ENCODE peak calls at places on chromosomes 13 and 19, in six cellular contexts. One of them, this sample, is unnamed.

GRCh38 chr19:6070179-6071102 is 39.9 kb downstream of the RFX2 start:
- DNase-seq in mucosa of descending colon: no peak
- DNase-seq in GM23338: no peak
- DNase-seq in astrocyte of the cerebellum: no peak
- DNase-seq in mammary epithelial cell: no peak
- DNase-seq in heart right ventricle: no peak
- DNase-seq in this sample: no peak

GRCh38 chr19:6765738-6766356 is 1.4 kb downstream of the SH2D3A start:
- DNase-seq in mucosa of descending colon: peak; percentile 96
- DNase-seq in GM23338: peak; percentile 96
- DNase-seq in astrocyte of the cerebellum: no peak
- DNase-seq in mammary epithelial cell: peak; percentile 97
- DNase-seq in heart right ventricle: no peak
- DNase-seq in this sample: peak; percentile 44

GRCh38 chr19:1149259-1150045 is 24.6 kb downstream of the SBNO2 start:
- DNase-seq in mucosa of descending colon: no peak
- DNase-seq in GM23338: no peak
- DNase-seq in astrocyte of the cerebellum: no peak
- DNase-seq in mammary epithelial cell: no peak
- DNase-seq in heart right ventricle: no peak
- DNase-seq in this sample: no peak

GRCh38 chr19:44602071-44602470 is 11.3 kb upstream of the IGSF23 start:
- DNase-seq in mucosa of descending colon: peak; percentile 75
- DNase-seq in GM23338: no peak
- DNase-seq in astrocyte of the cerebellum: no peak
- DNase-seq in mammary epithelial cell: peak; percentile 75
- DNase-seq in heart right ventricle: no peak
- DNase-seq in this sample: peak; percentile 48

GRCh38 chr13:29956771-29957170 is 106.4 kb upstream of the UBL3 start:
- DNase-seq in mucosa of descending colon: no peak
- DNase-seq in GM23338: no peak
- DNase-seq in astrocyte of the cerebellum: no peak
- DNase-seq in mammary epithelial cell: no peak
- DNase-seq in heart right ventricle: no peak
- DNase-seq in this sample: no peak

GRCh38 chr13:99103536-99103935 is 97.1 kb upstream of the UBAC2 start:
- DNase-seq in mucosa of descending colon: no peak
- DNase-seq in GM23338: peak; percentile 27
- DNase-seq in astrocyte of the cerebellum: no peak
- DNase-seq in mammary epithelial cell: no peak
- DNase-seq in heart right ventricle: no peak
- DNase-seq in this sample: no peak

GRCh38 chr19:40279761-40280607 is 5.2 kb downstream of the AKT2 start:
- DNase-seq in mucosa of descending colon: no peak
- DNase-seq in GM23338: no peak
- DNase-seq in astrocyte of the cerebellum: no peak
- DNase-seq in mammary epithelial cell: no peak
- DNase-seq in heart right ventricle: no peak
- DNase-seq in this sample: no peak

GRCh38 chr19:17365361-17365760 is 11.8 kb downstream of the PLVAP start:
- DNase-seq in mucosa of descending colon: no peak
- DNase-seq in GM23338: no peak
- DNase-seq in astrocyte of the cerebellum: no peak
- DNase-seq in mammary epithelial cell: no peak
- DNase-seq in heart right ventricle: no peak
- DNase-seq in this sample: no peak

GRCh38 chr13:27261376-27261775 is 9.3 kb upstream of the RASL11A start:
- DNase-seq in mucosa of descending colon: no peak
- DNase-seq in GM23338: no peak
- DNase-seq in astrocyte of the cerebellum: no peak
- DNase-seq in mammary epithelial cell: no peak
- DNase-seq in heart right ventricle: no peak
- DNase-seq in this sample: no peak

GRCh38 chr13:111912991-111913781 is 153.8 kb upstream of the SOX1 start:
- DNase-seq in mucosa of descending colon: no peak
- DNase-seq in GM23338: no peak
- DNase-seq in astrocyte of the cerebellum: no peak
- DNase-seq in mammary epithelial cell: no peak
- DNase-seq in heart right ventricle: no peak
- DNase-seq in this sample: no peak

GRCh38 chr13:23833733-23834611 is 55.2 kb downstream of the MIPEP start:
- DNase-seq in mucosa of descending colon: no peak
- DNase-seq in GM23338: peak; percentile 27
- DNase-seq in astrocyte of the cerebellum: no peak
- DNase-seq in mammary epithelial cell: no peak
- DNase-seq in heart right ventricle: no peak
- DNase-seq in this sample: no peak

GRCh38 chr19:41666075-41666474 is 22.0 kb downstream of the CEACAM7 start:
- DNase-seq in mucosa of descending colon: no peak
- DNase-seq in GM23338: no peak
- DNase-seq in astrocyte of the cerebellum: no peak
- DNase-seq in mammary epithelial cell: no peak
- DNase-seq in heart right ventricle: no peak
- DNase-seq in this sample: no peak

GRCh38 chr13:36193151-36193855 is 21.1 kb downstream of the SOHLH2 start:
- DNase-seq in mucosa of descending colon: no peak
- DNase-seq in GM23338: no peak
- DNase-seq in astrocyte of the cerebellum: peak; percentile 27
- DNase-seq in mammary epithelial cell: peak; percentile 71
- DNase-seq in heart right ventricle: no peak
- DNase-seq in this sample: no peak

GRCh38 chr19:36030264-36031148 is 2.2 kb downstream of the CLIP3 start:
- DNase-seq in mucosa of descending colon: no peak
- DNase-seq in GM23338: peak; percentile 29
- DNase-seq in astrocyte of the cerebellum: no peak
- DNase-seq in mammary epithelial cell: peak; percentile 53
- DNase-seq in heart right ventricle: no peak
- DNase-seq in this sample: no peak

GRCh38 chr19:4678881-4679379 is 8.8 kb upstream of the MYDGF start:
- DNase-seq in mucosa of descending colon: no peak
- DNase-seq in GM23338: peak; percentile 98
- DNase-seq in astrocyte of the cerebellum: no peak
- DNase-seq in mammary epithelial cell: no peak
- DNase-seq in heart right ventricle: no peak
- DNase-seq in this sample: no peak

GRCh38 chr19:1076046-1076386 is 9.0 kb downstream of the ARHGAP45 start:
- DNase-seq in mucosa of descending colon: no peak
- DNase-seq in GM23338: no peak
- DNase-seq in astrocyte of the cerebellum: no peak
- DNase-seq in mammary epithelial cell: no peak
- DNase-seq in heart right ventricle: no peak
- DNase-seq in this sample: no peak

GRCh38 chr19:10104130-10104513 is 1.6 kb upstream of the ANGPTL6 start:
- DNase-seq in mucosa of descending colon: no peak
- DNase-seq in GM23338: no peak
- DNase-seq in astrocyte of the cerebellum: no peak
- DNase-seq in mammary epithelial cell: no peak
- DNase-seq in heart right ventricle: no peak
- DNase-seq in this sample: no peak

GRCh38 chr19:13240312-13241022 is 90.3 kb downstream of the IER2 start:
- DNase-seq in mucosa of descending colon: no peak
- DNase-seq in GM23338: no peak
- DNase-seq in astrocyte of the cerebellum: no peak
- DNase-seq in mammary epithelial cell: no peak
- DNase-seq in heart right ventricle: no peak
- DNase-seq in this sample: no peak

GRCh38 chr19:49533551-49534488 is 6.0 kb downstream of the RCN3 start:
- DNase-seq in mucosa of descending colon: peak; percentile 79
- DNase-seq in GM23338: peak; percentile 83
- DNase-seq in astrocyte of the cerebellum: no peak
- DNase-seq in mammary epithelial cell: peak; percentile 67
- DNase-seq in heart right ventricle: peak; percentile 72
- DNase-seq in this sample: no peak

GRCh38 chr19:56117376-56117884 is 3.7 kb downstream of the ZNF787 start:
- DNase-seq in mucosa of descending colon: no peak
- DNase-seq in GM23338: no peak
- DNase-seq in astrocyte of the cerebellum: no peak
- DNase-seq in mammary epithelial cell: no peak
- DNase-seq in heart right ventricle: no peak
- DNase-seq in this sample: no peak

GRCh38 chr19:56117889-56118288 is 3.2 kb downstream of the ZNF787 start:
- DNase-seq in mucosa of descending colon: no peak
- DNase-seq in GM23338: no peak
- DNase-seq in astrocyte of the cerebellum: no peak
- DNase-seq in mammary epithelial cell: no peak
- DNase-seq in heart right ventricle: no peak
- DNase-seq in this sample: no peak

GRCh38 chr19:56119585-56119978 is 1.5 kb downstream of the ZNF787 start:
- DNase-seq in mucosa of descending colon: peak; percentile 81
- DNase-seq in GM23338: no peak
- DNase-seq in astrocyte of the cerebellum: no peak
- DNase-seq in mammary epithelial cell: peak; percentile 32
- DNase-seq in heart right ventricle: no peak
- DNase-seq in this sample: no peak

GRCh38 chr19:56120002-56120370 is 1.1 kb downstream of the ZNF787 start:
- DNase-seq in mucosa of descending colon: no peak
- DNase-seq in GM23338: no peak
- DNase-seq in astrocyte of the cerebellum: no peak
- DNase-seq in mammary epithelial cell: no peak
- DNase-seq in heart right ventricle: no peak
- DNase-seq in this sample: no peak

DNA sequence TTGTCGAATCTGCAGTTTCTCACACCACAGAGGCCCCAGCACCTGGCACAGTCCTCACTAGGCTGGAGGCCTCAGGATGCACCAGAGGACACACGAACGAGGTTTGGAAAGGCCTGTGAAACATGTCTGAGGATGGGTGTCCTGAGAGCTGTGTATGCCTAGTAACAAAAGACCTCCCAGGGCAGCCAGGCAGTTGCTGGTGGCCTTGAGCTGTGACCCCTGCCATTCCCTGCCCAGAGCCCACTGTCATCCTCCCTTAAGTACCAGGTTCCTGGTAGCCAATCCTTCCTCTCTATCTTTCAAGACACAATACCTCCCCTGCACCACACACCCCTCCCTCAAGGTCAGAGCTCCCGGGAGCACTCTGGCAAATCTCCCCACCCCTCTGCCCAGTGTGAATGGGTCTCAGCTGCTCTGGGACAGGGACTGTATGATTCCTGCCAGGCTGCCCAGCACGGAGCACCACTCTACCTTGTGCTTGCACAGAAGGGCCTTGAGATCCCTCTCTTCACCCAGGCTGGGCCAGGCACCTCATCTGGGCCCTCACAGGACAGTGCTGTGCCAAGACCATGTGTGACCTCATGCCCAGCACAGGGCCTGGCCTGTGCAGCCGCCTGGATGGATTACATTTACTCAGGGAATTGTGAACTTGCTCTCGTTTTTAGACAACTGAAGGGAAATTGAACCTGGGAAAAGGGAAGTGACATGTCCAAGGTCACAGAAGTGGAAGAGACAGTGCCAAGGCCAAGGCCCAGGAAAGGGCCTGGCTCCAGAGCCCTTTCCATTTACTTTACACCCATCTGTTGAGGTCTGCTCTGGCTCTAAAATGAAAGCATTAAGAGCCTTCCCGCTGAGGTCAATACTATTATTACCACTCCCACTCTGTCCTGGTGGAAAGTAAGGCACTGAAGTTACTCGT is 2.2 kb downstream of the ZNF787 start:
- DNase-seq in mucosa of descending colon: no peak
- DNase-seq in GM23338: no peak
- DNase-seq in astrocyte of the cerebellum: no peak
- DNase-seq in mammary epithelial cell: no peak
- DNase-seq in heart right ventricle: no peak
- DNase-seq in this sample: no peak
- H3K4me3 ChIP-seq in mucosa of descending colon: no peak overlapping the region
- H3K4me3 ChIP-seq in GM23338: peak overlapping the region; percentile 93
- H3K4me3 ChIP-seq in astrocyte of the cerebellum: peak overlapping the region; percentile 82
- H3K4me3 ChIP-seq in mammary epithelial cell: peak overlapping the region; percentile 83
- H3K4me3 ChIP-seq in heart right ventricle: peak overlapping the region; percentile 83
- H3K4me3 ChIP-seq in this sample: peak overlapping the region; percentile 67

GRCh38 chr13:42333613-42334328 is 61.8 kb downstream of the AKAP11 start:
- DNase-seq in mucosa of descending colon: no peak
- DNase-seq in GM23338: peak; percentile 80
- DNase-seq in astrocyte of the cerebellum: peak; percentile 11
- DNase-seq in mammary epithelial cell: peak; percentile 17
- DNase-seq in heart right ventricle: no peak
- DNase-seq in this sample: peak; percentile 21
- TF ChIP-seq CTCF in mucosa of descending colon: no peak
- TF ChIP-seq CTCF in GM23338: peak; percentile 72
- TF ChIP-seq CTCF in astrocyte of the cerebellum: peak; percentile 63
- TF ChIP-seq CTCF in mammary epithelial cell: peak; percentile 60
- TF ChIP-seq CTCF in heart right ventricle: peak; percentile 35
- TF ChIP-seq CTCF in this sample: peak; percentile 81

DNA sequence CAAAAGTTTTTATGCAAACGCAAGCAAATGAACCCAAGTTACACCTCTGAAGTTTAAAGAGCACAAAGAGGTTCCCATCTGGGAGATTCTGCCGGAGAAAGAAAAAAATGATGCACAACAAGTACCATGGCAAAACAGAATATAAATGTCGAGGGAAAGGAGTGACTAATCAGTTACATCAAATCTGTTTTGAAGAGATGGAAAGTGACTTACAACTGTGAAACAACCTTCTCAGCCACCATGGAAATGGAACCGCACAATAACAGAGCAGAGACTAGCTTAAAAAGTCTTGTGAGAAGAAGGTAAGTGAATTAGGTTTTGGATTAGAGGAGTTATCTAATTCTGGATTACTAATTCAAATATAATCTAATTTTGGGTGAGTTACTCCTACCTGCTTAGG is 2.4 kb downstream of the HSPH1 start:
- DNase-seq in mucosa of descending colon: no peak
- DNase-seq in GM23338: no peak
- DNase-seq in astrocyte of the cerebellum: no peak
- DNase-seq in mammary epithelial cell: peak; percentile 5
- DNase-seq in heart right ventricle: no peak
- DNase-seq in this sample: no peak
- H3K4me3 ChIP-seq in mucosa of descending colon: no peak overlapping the region
- H3K4me3 ChIP-seq in GM23338: peak overlapping the region; percentile 75
- H3K4me3 ChIP-seq in astrocyte of the cerebellum: peak overlapping the region; percentile 89
- H3K4me3 ChIP-seq in mammary epithelial cell: peak overlapping the region; percentile 90
- H3K4me3 ChIP-seq in heart right ventricle: no peak overlapping the region
- H3K4me3 ChIP-seq in this sample: no peak overlapping the region

DNA sequence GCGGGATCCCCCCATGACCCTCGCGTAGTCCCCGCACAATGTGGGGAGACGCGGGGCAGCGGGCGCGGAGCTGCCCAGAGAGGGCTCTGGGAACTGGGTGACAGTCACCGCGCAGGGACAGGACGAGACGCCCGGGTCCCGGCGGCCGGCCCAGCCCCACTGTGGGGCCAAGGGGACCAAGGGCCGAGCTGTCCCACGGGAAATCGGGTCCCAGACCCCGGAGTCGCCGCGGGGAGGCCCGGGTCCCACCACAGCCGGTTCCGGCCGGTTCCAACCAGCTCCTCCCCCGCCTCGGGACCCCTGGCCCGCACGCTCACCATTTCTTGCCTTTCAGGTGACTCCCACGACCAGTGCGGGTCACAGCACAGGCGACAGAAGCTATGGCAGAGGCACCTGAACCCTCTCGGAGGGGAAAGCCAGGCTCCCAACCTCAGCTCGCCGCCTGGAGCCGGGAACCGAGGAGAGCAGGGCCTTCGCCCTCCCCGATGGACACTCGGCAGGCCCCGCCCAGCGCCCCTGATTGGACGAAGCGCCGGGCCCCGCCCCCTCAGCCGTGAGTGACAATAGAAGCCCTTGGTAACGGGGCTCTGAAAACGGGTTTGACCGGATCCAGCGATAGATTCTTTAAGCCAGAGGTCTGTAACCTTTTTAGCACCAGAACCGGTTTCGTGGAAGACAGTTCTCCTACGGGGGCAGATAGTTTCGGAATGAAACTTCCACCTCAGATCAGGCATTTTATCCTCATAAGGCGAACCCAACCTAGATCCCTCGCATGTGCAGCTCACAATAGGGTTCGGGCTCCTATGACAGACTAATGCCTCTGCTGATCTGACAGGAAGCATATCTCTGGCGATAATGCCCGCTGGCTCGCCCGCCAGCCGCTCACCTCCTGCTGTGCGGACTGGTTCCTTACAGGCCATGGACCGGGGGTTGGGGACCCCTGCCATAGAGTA is at the start of gene ZNF433:
- DNase-seq in mucosa of descending colon: peak; percentile 94
- DNase-seq in GM23338: peak; percentile 100
- DNase-seq in astrocyte of the cerebellum: peak; percentile 40
- DNase-seq in mammary epithelial cell: peak; percentile 90
- DNase-seq in heart right ventricle: peak; percentile 96
- DNase-seq in this sample: peak; percentile 94
- TF ChIP-seq CTCF in mucosa of descending colon: no peak
- TF ChIP-seq CTCF in GM23338: no peak
- TF ChIP-seq CTCF in astrocyte of the cerebellum: peak; percentile 5
- TF ChIP-seq CTCF in mammary epithelial cell: no peak
- TF ChIP-seq CTCF in heart right ventricle: peak; percentile 21
- TF ChIP-seq CTCF in this sample: no peak

This sample was measured in LNCaP clone FGC.